ENCODE peak calls at places on chromosomes 1 and 21, in six cellular contexts. Z, A, M, H, Q and S are unnamed samples.

GRCh38 chr1:84253891-84254290 is 47.6 kb upstream of the SAMD13 start:
- DNase-seq in Z (peak), A (no peak), M (peak), H (peak), Q (peak), S (no peak)

GRCh38 chr1:188895611-188896010 is 1582.1 kb downstream of the BRINP3 start:
- DNase-seq in Z (no peak), A (no peak), M (no peak), H (no peak), Q (no peak), S (no peak)

GRCh38 chr1:30696831-30697230 is 26.6 kb downstream of the MATN1 start:
- DNase-seq in Z (no peak), A (no peak), M (no peak), H (no peak), Q (no peak), S (no peak)

GRCh38 chr1:222095606-222096475 is 354.0 kb upstream of the DUSP10 start:
- DNase-seq in Z (peak), A (no peak), M (no peak), H (peak), Q (peak), S (no peak)

GRCh38 chr1:109875874-109876273 is 34.8 kb upstream of the CSF1 start:
- DNase-seq in Z (no peak), A (no peak), M (no peak), H (no peak), Q (no peak), S (no peak)

GRCh38 chr1:12447301-12447700 is 170.7 kb downstream of the DHRS3 start:
- DNase-seq in Z (no peak), A (no peak), M (no peak), H (no peak), Q (peak), S (no peak)

GRCh38 chr1:245411245-245411644 is 256.5 kb downstream of the KIF26B start:
- DNase-seq in Z (no peak), A (no peak), M (no peak), H (no peak), Q (no peak), S (no peak)

GRCh38 chr1:171346866-171347265 is 32.9 kb downstream of the FMO4 start:
- DNase-seq in Z (peak), A (no peak), M (no peak), H (peak), Q (peak), S (no peak)

DNA sequence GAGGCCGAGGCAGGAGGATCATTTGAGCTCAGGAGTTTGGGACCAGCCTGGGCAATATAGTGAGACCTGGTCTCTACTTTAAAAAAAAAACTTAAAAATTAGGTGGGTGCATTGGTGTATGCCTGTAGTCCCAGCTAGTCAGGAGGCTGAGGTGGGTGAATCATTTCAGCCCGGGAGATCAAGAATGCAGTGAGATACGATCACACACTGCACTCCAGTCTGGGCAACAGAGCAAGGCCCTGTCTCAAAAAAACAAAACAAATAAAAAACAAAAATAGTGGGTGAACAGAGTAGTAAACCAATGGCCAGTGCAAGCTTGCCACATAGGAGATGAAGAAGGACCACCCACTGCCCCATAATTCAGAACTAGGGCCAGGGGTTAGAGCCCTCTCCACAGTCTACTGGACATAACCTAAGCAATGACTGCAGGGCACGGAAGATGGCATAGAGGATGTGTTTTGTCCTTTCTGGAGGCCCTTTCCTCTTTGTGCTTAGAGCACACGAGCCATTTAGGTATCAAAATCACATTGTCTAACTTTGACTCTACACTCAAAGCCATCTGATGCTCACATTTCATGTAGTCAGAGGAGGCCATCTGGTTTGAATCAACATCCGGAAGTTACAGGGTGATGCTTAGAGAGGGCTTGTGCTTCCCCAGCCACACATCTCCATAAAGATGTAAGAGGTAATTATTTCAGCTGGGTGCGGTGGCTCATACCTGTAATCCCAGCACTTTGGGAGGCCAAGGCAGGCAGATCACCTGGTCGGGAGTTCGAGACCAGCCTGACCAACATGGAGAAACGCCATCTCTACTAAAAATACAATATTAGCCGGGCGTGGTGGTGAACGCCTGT is 12.6 kb downstream of the CD2 start:
- DNase-seq in Z (no peak), A (no peak), M (no peak), H (no peak), Q (no peak), S (no peak)
- TF ChIP-seq CTCF in Z (no peak), A (no peak), M (no peak), H (no peak), Q (no peak), S (no peak)

DNA sequence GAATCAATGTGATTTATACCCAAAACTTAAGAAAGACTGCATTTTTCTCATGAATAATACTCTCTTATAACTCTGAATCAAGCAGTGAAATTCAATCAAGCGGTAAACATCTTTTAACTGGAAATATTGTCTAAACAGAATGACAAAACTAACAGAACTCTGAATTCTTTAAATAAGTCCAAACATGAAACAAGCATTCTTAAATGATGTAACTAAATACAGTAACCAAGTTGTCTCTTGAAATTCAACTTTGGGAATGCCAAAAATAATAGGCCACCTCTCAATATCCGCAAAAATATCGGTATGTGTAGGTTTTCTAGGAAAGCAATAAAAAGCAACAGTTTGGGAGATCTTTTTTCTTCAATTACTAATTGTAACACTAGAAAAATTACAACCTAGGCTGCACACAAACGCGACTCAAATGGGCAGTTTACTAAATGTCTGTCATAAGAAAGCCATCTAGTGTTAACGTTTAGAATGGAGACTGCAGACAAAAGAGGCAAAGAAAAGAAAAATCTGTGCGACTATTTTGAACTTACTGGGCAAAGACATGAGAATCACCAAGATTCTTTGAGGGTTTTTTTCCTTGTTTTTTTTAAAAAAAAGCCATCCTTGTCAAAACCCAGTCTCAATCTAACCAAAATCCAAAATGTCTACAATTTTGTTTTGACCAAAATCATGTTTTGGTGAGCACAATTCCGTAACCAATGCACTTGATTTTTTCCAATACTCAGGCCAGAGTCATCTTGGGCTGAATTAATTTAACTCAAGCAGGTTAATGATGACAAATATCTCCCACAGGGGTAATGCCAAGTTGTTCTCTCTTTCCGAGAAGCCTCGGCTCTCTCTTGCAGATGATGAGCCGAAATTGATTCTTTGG is 1.4 kb downstream of the SIPA1L2 start:
- DNase-seq in Z (peak), A (no peak), M (peak), H (peak), Q (peak), S (no peak)
- TF ChIP-seq CTCF in Z (peak), A (no peak), M (peak), H (peak), Q (peak), S (no peak)

DNA sequence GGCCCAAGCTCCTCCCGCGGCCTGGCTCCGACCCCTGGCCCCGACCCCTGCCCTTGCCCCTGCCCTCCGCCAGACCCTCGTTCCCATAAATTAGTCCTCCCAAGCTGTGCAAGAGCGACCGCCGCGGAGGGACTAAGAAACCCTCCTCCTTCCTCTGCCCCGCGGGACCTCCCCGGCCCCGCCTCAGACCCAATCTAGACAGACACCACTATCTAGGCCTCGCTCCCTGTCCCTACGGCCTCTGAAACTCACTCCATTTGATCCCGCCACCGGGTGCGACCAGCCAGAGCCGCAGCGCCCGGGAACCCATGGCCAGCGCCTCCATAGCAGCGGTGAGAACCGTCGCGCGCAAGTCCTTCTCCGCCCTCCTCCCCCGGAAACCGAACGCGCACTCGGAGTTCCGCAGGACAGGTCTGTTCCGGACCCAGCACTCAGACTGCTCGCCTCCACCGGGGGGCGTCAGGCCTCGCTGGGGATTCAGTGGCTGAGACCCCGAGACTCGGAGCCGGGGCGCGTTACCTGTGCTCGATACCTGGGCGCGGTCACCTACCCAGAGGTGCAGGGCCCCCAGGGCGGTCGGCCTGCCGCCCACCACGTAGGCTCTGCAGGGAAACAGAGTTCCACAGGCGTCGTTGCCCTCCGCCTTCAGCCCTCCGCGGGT is at the start of gene MRPL39:
- DNase-seq in Z (peak), A (peak), M (peak), H (peak), Q (peak), S (peak)
- TF ChIP-seq CTCF in Z (peak), A (peak), M (peak), H (peak), Q (peak), S (no peak)

DNA sequence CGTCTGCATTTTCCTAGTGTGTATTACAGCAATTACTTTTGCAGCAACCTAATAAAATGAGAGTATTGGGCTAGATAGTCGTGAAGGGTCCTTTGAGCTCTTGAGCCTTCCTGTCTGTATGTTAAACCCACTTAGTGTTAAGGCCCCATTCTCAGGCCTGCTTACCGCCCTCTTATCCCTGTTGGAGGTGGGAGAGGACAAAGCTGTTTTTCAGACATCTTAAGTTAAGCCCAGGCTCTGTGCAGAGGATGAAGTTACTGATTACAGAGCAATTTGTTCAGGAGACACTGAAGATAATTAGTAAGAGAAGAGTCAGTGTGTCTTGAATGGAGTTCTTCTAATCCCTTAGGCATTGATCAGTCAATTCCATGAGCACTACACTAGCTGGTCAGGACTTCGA is 114.6 kb downstream of the UCK2 start:
- DNase-seq in Z (no peak), A (no peak), M (no peak), H (no peak), Q (no peak), S (no peak)
- TF ChIP-seq CTCF in Z (no peak), A (no peak), M (no peak), H (no peak), Q (no peak), S (no peak)

GRCh38 chr1:114094303-114094663 is 59.4 kb downstream of the SYT6 start:
- DNase-seq in Z (no peak), A (no peak), M (peak), H (no peak), Q (peak), S (no peak)

GRCh38 chr1:114094675-114095074 is 59.0 kb downstream of the SYT6 start:
- DNase-seq in Z (no peak), A (no peak), M (no peak), H (no peak), Q (no peak), S (no peak)

GRCh38 chr1:114092118-114092517 is 61.6 kb downstream of the SYT6 start:
- DNase-seq in Z (no peak), A (no peak), M (no peak), H (no peak), Q (no peak), S (no peak)

GRCh38 chr1:114091711-114092110 is 62.0 kb downstream of the SYT6 start:
- DNase-seq in Z (no peak), A (no peak), M (no peak), H (no peak), Q (no peak), S (no peak)

GRCh38 chr1:114093624-114094302 is 59.9 kb downstream of the SYT6 start:
- DNase-seq in Z (peak), A (no peak), M (peak), H (peak), Q (peak), S (no peak)
- TF ChIP-seq CTCF in Z (peak), A (no peak), M (peak), H (no peak), Q (no peak), S (no peak)

DNA sequence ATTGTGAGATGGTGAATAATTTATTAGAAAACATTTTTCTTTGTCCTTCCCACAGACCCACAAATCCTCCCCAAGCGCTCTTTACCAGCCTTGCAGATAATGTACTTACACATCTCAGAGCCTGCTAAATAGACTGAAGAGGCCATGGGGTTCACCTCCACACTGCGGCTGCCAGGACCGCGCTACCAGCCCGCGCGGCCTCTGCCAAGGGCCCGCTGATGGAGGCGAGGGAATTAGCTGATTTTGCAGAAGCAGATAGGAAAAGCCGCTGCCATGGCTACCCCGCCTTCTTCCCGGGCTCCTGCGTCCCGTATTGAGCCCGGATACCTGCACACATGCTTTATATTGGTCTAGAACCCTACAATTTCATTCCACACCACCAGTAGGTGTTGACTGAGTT is 248.0 kb upstream of the FOXD3 start:
- DNase-seq in Z (no peak), A (no peak), M (no peak), H (no peak), Q (no peak), S (no peak)
- TF ChIP-seq CTCF in Z (no peak), A (no peak), M (no peak), H (no peak), Q (peak), S (no peak)

GRCh38 chr1:237799762-237800474 is 90.8 kb downstream of the ZP4 start:
- DNase-seq in Z (peak), A (peak), M (no peak), H (peak), Q (peak), S (no peak)
- TF ChIP-seq CTCF in Z (peak), A (peak), M (no peak), H (peak), Q (peak), S (no peak)